ENCODE peak calls at places on chromosomes 4 and X, in four cellular contexts. One of them, this sample, is unnamed.

GRCh38 chr4:1078490-1078889 is 34.9 kb downstream of the RNF212 start:
- DNase-seq in HT1080: no peak
- DNase-seq in H54: no peak
- DNase-seq in activated CD8-positive, alpha-beta memory T cell treated with anti-CD3 and anti-CD28 coated beads for 4 hours: no peak
- DNase-seq in this sample: no peak

GRCh38 chrX:95427389-95427788 is 1257.3 kb upstream of the DIAPH2 start:
- DNase-seq in HT1080: peak
- DNase-seq in H54: peak
- DNase-seq in activated CD8-positive, alpha-beta memory T cell treated with anti-CD3 and anti-CD28 coated beads for 4 hours: no peak
- DNase-seq in this sample: no peak

GRCh38 chr4:150714462-150715438 is 132.8 kb downstream of the MAB21L2 start:
- DNase-seq in HT1080: no peak
- DNase-seq in H54: no peak
- DNase-seq in activated CD8-positive, alpha-beta memory T cell treated with anti-CD3 and anti-CD28 coated beads for 4 hours: no peak
- DNase-seq in this sample: no peak

GRCh38 chr4:142752331-142752830 is 93.7 kb downstream of the INPP4B start:
- DNase-seq in HT1080: no peak
- DNase-seq in H54: no peak
- DNase-seq in activated CD8-positive, alpha-beta memory T cell treated with anti-CD3 and anti-CD28 coated beads for 4 hours: no peak
- DNase-seq in this sample: no peak

GRCh38 chrX:44785652-44786051 is 58.2 kb upstream of the DUSP21 start:
- DNase-seq in HT1080: peak
- DNase-seq in H54: peak
- DNase-seq in activated CD8-positive, alpha-beta memory T cell treated with anti-CD3 and anti-CD28 coated beads for 4 hours: no peak
- DNase-seq in this sample: no peak

GRCh38 chr4:54852061-54852460 is 194.3 kb downstream of the KIT start:
- DNase-seq in HT1080: no peak
- DNase-seq in H54: no peak
- DNase-seq in activated CD8-positive, alpha-beta memory T cell treated with anti-CD3 and anti-CD28 coated beads for 4 hours: no peak
- DNase-seq in this sample: no peak

GRCh38 chr4:100738388-100739165 is 220.8 kb upstream of the EMCN start:
- DNase-seq in HT1080: peak
- DNase-seq in H54: peak
- DNase-seq in activated CD8-positive, alpha-beta memory T cell treated with anti-CD3 and anti-CD28 coated beads for 4 hours: no peak
- DNase-seq in this sample: no peak

GRCh38 chr4:6470502-6471302 is 1.7 kb downstream of the PPP2R2C start:
- DNase-seq in HT1080: peak
- DNase-seq in H54: peak
- DNase-seq in activated CD8-positive, alpha-beta memory T cell treated with anti-CD3 and anti-CD28 coated beads for 4 hours: no peak
- DNase-seq in this sample: peak

GRCh38 chr4:41287852-41288251 is 31.1 kb downstream of the UCHL1 start:
- DNase-seq in HT1080: no peak
- DNase-seq in H54: no peak
- DNase-seq in activated CD8-positive, alpha-beta memory T cell treated with anti-CD3 and anti-CD28 coated beads for 4 hours: no peak
- DNase-seq in this sample: no peak

GRCh38 chr4:89397464-89397863 is 89.9 kb upstream of the GPRIN3 start:
- DNase-seq in HT1080: no peak
- DNase-seq in H54: no peak
- DNase-seq in activated CD8-positive, alpha-beta memory T cell treated with anti-CD3 and anti-CD28 coated beads for 4 hours: no peak
- DNase-seq in this sample: no peak

GRCh38 chr4:111013846-111014245 is 391.0 kb upstream of the PITX2 start:
- DNase-seq in HT1080: no peak
- DNase-seq in H54: no peak
- DNase-seq in activated CD8-positive, alpha-beta memory T cell treated with anti-CD3 and anti-CD28 coated beads for 4 hours: no peak
- DNase-seq in this sample: no peak

GRCh38 chr4:7423391-7423790 is 11.3 kb downstream of the PSAPL1 start:
- DNase-seq in HT1080: no peak
- DNase-seq in H54: no peak
- DNase-seq in activated CD8-positive, alpha-beta memory T cell treated with anti-CD3 and anti-CD28 coated beads for 4 hours: no peak
- DNase-seq in this sample: no peak

GRCh38 chr4:159006202-159006601 is 96.7 kb upstream of the RAPGEF2 start:
- DNase-seq in HT1080: peak
- DNase-seq in H54: no peak
- DNase-seq in activated CD8-positive, alpha-beta memory T cell treated with anti-CD3 and anti-CD28 coated beads for 4 hours: no peak
- DNase-seq in this sample: no peak

GRCh38 chr4:142194905-142195304 is 558.5 kb downstream of the IL15 start:
- DNase-seq in HT1080: no peak
- DNase-seq in H54: no peak
- DNase-seq in activated CD8-positive, alpha-beta memory T cell treated with anti-CD3 and anti-CD28 coated beads for 4 hours: no peak
- DNase-seq in this sample: no peak

GRCh38 chr4:2291705-2292651 is 30.1 kb upstream of the MXD4 start:
- DNase-seq in HT1080: no peak
- DNase-seq in H54: no peak
- DNase-seq in activated CD8-positive, alpha-beta memory T cell treated with anti-CD3 and anti-CD28 coated beads for 4 hours: no peak
- DNase-seq in this sample: no peak

GRCh38 chrX:18672008-18672407 is at the start of gene RS1:
- DNase-seq in HT1080: no peak
- DNase-seq in H54: no peak
- DNase-seq in activated CD8-positive, alpha-beta memory T cell treated with anti-CD3 and anti-CD28 coated beads for 4 hours: no peak
- DNase-seq in this sample: no peak

GRCh38 chrX:128057421-128057820 is 5.2 kb upstream of the ACTRT1 start:
- DNase-seq in HT1080: no peak
- DNase-seq in H54: no peak
- DNase-seq in activated CD8-positive, alpha-beta memory T cell treated with anti-CD3 and anti-CD28 coated beads for 4 hours: no peak
- DNase-seq in this sample: no peak

GRCh38 chrX:102345916-102346315 is 93.9 kb downstream of the NXF2B start:
- DNase-seq in HT1080: peak
- DNase-seq in H54: peak
- DNase-seq in activated CD8-positive, alpha-beta memory T cell treated with anti-CD3 and anti-CD28 coated beads for 4 hours: peak
- DNase-seq in this sample: no peak

GRCh38 chrX:118847676-118848075 is 24.1 kb downstream of the ZCCHC12 start:
- DNase-seq in HT1080: peak
- DNase-seq in H54: peak
- DNase-seq in activated CD8-positive, alpha-beta memory T cell treated with anti-CD3 and anti-CD28 coated beads for 4 hours: no peak
- DNase-seq in this sample: no peak

GRCh38 chr4:119861731-119862130 is 204.9 kb downstream of the MAD2L1 start:
- DNase-seq in HT1080: no peak
- DNase-seq in H54: no peak
- DNase-seq in activated CD8-positive, alpha-beta memory T cell treated with anti-CD3 and anti-CD28 coated beads for 4 hours: no peak
- DNase-seq in this sample: no peak

GRCh38 chr4:102551946-102552575 is 50.9 kb downstream of the NFKB1 start:
- DNase-seq in HT1080: no peak
- DNase-seq in H54: no peak
- DNase-seq in activated CD8-positive, alpha-beta memory T cell treated with anti-CD3 and anti-CD28 coated beads for 4 hours: no peak
- DNase-seq in this sample: no peak

GRCh38 chrX:48826135-48826875 is at the start of gene ERAS:
- DNase-seq in HT1080: no peak
- DNase-seq in H54: no peak
- DNase-seq in activated CD8-positive, alpha-beta memory T cell treated with anti-CD3 and anti-CD28 coated beads for 4 hours: no peak
- DNase-seq in this sample: no peak

GRCh38 chrX:139559383-139560042 is 29.0 kb downstream of the F9 start:
- DNase-seq in HT1080: peak
- DNase-seq in H54: peak
- DNase-seq in activated CD8-positive, alpha-beta memory T cell treated with anti-CD3 and anti-CD28 coated beads for 4 hours: no peak
- DNase-seq in this sample: peak

This sample was measured in anterior cingulate cortex.